ENCODE peak calls at places on chromosomes 4 and X, in four cellular contexts. One of them, this sample, is unnamed.

GRCh38 chrX:119015407-119016242 is 41.2 kb downstream of the LONRF3 start:
- DNase-seq in transverse colon: peak; percentile 32
- DNase-seq in stomach: peak; percentile 43
- DNase-seq in K562: no peak
- DNase-seq in this sample: peak; percentile 80

GRCh38 chrX:134718329-134719317 is 60.4 kb upstream of the PLAC1 start:
- DNase-seq in transverse colon: no peak
- DNase-seq in stomach: peak; percentile 40
- DNase-seq in K562: peak; percentile 47
- DNase-seq in this sample: peak; percentile 77

GRCh38 chr4:98260047-98260578 is 1.1 kb upstream of the RAP1GDS1 start:
- DNase-seq in transverse colon: peak; percentile 59
- DNase-seq in stomach: peak; percentile 56
- DNase-seq in K562: peak; percentile 34
- DNase-seq in this sample: peak; percentile 74

GRCh38 chrX:139932901-139933796 is at the start of gene ATP11C:
- DNase-seq in transverse colon: peak; percentile 88
- DNase-seq in stomach: peak; percentile 81
- DNase-seq in K562: peak; percentile 90
- DNase-seq in this sample: peak; percentile 94

GRCh38 chr4:188986271-188986689 is 847.0 kb downstream of the TRIML1 start:
- DNase-seq in transverse colon: no peak
- DNase-seq in stomach: no peak
- DNase-seq in K562: no peak
- DNase-seq in this sample: no peak

GRCh38 chr4:179307297-179308136 is 1865.3 kb upstream of the AGA start:
- DNase-seq in transverse colon: peak; percentile 16
- DNase-seq in stomach: no peak
- DNase-seq in K562: peak; percentile 10
- DNase-seq in this sample: no peak

GRCh38 chr4:1194028-1194900 is 21.9 kb upstream of the SPON2 start:
- DNase-seq in transverse colon: peak; percentile 58
- DNase-seq in stomach: peak; percentile 40
- DNase-seq in K562: no peak
- DNase-seq in this sample: peak; percentile 94

GRCh38 chr4:26464420-26465095 is 25.7 kb downstream of the CCKAR start:
- DNase-seq in transverse colon: no peak
- DNase-seq in stomach: no peak
- DNase-seq in K562: no peak
- DNase-seq in this sample: no peak

GRCh38 chr4:181959121-181959520 is 284.1 kb upstream of the TENM3 start:
- DNase-seq in transverse colon: no peak
- DNase-seq in stomach: no peak
- DNase-seq in K562: no peak
- DNase-seq in this sample: no peak

GRCh38 chr4:42627887-42628646 is 28.8 kb downstream of the ATP8A1 start:
- DNase-seq in transverse colon: peak; percentile 53
- DNase-seq in stomach: peak; percentile 81
- DNase-seq in K562: no peak
- DNase-seq in this sample: peak; percentile 67

GRCh38 chr4:186137193-186137792 is 32.8 kb downstream of the FAM149A start:
- DNase-seq in transverse colon: no peak
- DNase-seq in stomach: no peak
- DNase-seq in K562: no peak
- DNase-seq in this sample: no peak

GRCh38 chr4:166143227-166143626 is 270.2 kb downstream of the TLL1 start:
- DNase-seq in transverse colon: no peak
- DNase-seq in stomach: no peak
- DNase-seq in K562: no peak
- DNase-seq in this sample: no peak

GRCh38 chr4:145934434-145935047 is 4.1 kb downstream of the ZNF827 start:
- DNase-seq in transverse colon: no peak
- DNase-seq in stomach: no peak
- DNase-seq in K562: no peak
- DNase-seq in this sample: no peak

GRCh38 chr4:157057187-157057586 is 18.8 kb upstream of the GLRB start:
- DNase-seq in transverse colon: no peak
- DNase-seq in stomach: no peak
- DNase-seq in K562: no peak
- DNase-seq in this sample: no peak

GRCh38 chr4:31016322-31017061 is 296.3 kb downstream of the PCDH7 start:
- DNase-seq in transverse colon: no peak
- DNase-seq in stomach: no peak
- DNase-seq in K562: no peak
- DNase-seq in this sample: no peak

GRCh38 chr4:11471613-11472012 is 42.9 kb upstream of the HS3ST1 start:
- DNase-seq in transverse colon: peak; percentile 41
- DNase-seq in stomach: no peak
- DNase-seq in K562: no peak
- DNase-seq in this sample: peak; percentile 68

GRCh38 chrX:30309139-30309571 is at the start of gene NR0B1:
- DNase-seq in transverse colon: no peak
- DNase-seq in stomach: no peak
- DNase-seq in K562: no peak
- DNase-seq in this sample: no peak

GRCh38 chr4:103934178-103934789 is 214.5 kb upstream of the TACR3 start:
- DNase-seq in transverse colon: no peak
- DNase-seq in stomach: no peak
- DNase-seq in K562: peak; percentile 14
- DNase-seq in this sample: no peak

GRCh38 chrX:19152762-19153161 is 30.5 kb upstream of the ADGRG2 start:
- DNase-seq in transverse colon: no peak
- DNase-seq in stomach: no peak
- DNase-seq in K562: no peak
- DNase-seq in this sample: no peak

GRCh38 chrX:26958261-26958660 is 504.9 kb downstream of the PPP4R3C start:
- DNase-seq in transverse colon: no peak
- DNase-seq in stomach: no peak
- DNase-seq in K562: no peak
- DNase-seq in this sample: no peak

GRCh38 chr4:109721033-109721432 is 8.8 kb downstream of the PLA2G12A start:
- DNase-seq in transverse colon: no peak
- DNase-seq in stomach: no peak
- DNase-seq in K562: peak; percentile 78
- DNase-seq in this sample: no peak

GRCh38 chr4:152535903-152536544 is at the start of gene FBXW7:
- DNase-seq in transverse colon: peak; percentile 100
- DNase-seq in stomach: peak; percentile 99
- DNase-seq in K562: peak; percentile 97
- DNase-seq in this sample: peak; percentile 99
- TF ChIP-seq POLR2A in transverse colon: peak; percentile 97
- TF ChIP-seq POLR2A in stomach: no peak
- TF ChIP-seq POLR2A in K562: peak; percentile 93
- TF ChIP-seq POLR2A in this sample: peak; percentile 84

GRCh38 chr4:184380707-184381106 is 93.6 kb downstream of the IRF2 start:
- DNase-seq in transverse colon: no peak
- DNase-seq in stomach: peak; percentile 62
- DNase-seq in K562: no peak
- DNase-seq in this sample: no peak
- TF ChIP-seq POLR2A in transverse colon: no peak
- TF ChIP-seq POLR2A in stomach: no peak
- TF ChIP-seq POLR2A in K562: no peak
- TF ChIP-seq POLR2A in this sample: no peak

GRCh38 chrX:150405576-150405975 is 42.5 kb downstream of the MAMLD1 start:
- DNase-seq in transverse colon: no peak
- DNase-seq in stomach: no peak
- DNase-seq in K562: no peak
- DNase-seq in this sample: no peak
- TF ChIP-seq POLR2A in transverse colon: no peak
- TF ChIP-seq POLR2A in stomach: no peak
- TF ChIP-seq POLR2A in K562: no peak
- TF ChIP-seq POLR2A in this sample: no peak

GRCh38 chrX:23643020-23643419 is 24.3 kb upstream of the PRDX4 start:
- DNase-seq in transverse colon: no peak
- DNase-seq in stomach: no peak
- DNase-seq in K562: no peak
- DNase-seq in this sample: no peak

DNA sequence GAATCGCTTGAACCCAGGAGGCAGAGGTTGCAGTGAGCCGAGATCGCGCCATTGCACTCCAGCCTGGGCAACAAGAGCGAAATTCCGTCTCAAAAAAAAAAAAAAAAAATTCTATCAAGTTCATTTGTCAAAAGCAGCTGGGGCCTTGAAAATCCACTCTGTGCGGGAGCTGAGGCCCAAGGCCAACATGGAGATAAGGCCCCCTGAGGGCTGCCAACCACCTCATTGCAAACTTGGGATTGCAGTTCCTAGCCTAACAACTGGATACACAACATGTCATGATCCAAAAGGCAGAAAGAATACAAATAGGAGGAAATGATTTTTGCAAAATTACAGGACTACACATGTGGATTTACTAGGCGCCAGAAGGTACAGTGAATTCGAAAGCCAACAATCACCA is 22.5 kb upstream of the PRDX4 start:
- DNase-seq in transverse colon: no peak
- DNase-seq in stomach: no peak
- DNase-seq in K562: no peak
- DNase-seq in this sample: no peak
- TF ChIP-seq POLR2A in transverse colon: no peak
- TF ChIP-seq POLR2A in stomach: no peak
- TF ChIP-seq POLR2A in K562: no peak
- TF ChIP-seq POLR2A in this sample: no peak

GRCh38 chrX:54042609-54043010 is 1.7 kb downstream of the PHF8 start:
- DNase-seq in transverse colon: peak; percentile 33
- DNase-seq in stomach: no peak
- DNase-seq in K562: peak; percentile 60
- DNase-seq in this sample: peak; percentile 68

GRCh38 chrX:54044126-54044876 is at the start of gene PHF8:
- DNase-seq in transverse colon: peak; percentile 96
- DNase-seq in stomach: peak; percentile 96
- DNase-seq in K562: peak; percentile 91
- DNase-seq in this sample: peak; percentile 97

GRCh38 chrX:54043084-54043483 is 1.2 kb downstream of the PHF8 start:
- DNase-seq in transverse colon: no peak
- DNase-seq in stomach: no peak
- DNase-seq in K562: no peak
- DNase-seq in this sample: no peak

GRCh38 chrX:54044877-54045328 is 630 bp upstream of the PHF8 start:
- DNase-seq in transverse colon: no peak
- DNase-seq in stomach: no peak
- DNase-seq in K562: no peak
- DNase-seq in this sample: no peak

DNA sequence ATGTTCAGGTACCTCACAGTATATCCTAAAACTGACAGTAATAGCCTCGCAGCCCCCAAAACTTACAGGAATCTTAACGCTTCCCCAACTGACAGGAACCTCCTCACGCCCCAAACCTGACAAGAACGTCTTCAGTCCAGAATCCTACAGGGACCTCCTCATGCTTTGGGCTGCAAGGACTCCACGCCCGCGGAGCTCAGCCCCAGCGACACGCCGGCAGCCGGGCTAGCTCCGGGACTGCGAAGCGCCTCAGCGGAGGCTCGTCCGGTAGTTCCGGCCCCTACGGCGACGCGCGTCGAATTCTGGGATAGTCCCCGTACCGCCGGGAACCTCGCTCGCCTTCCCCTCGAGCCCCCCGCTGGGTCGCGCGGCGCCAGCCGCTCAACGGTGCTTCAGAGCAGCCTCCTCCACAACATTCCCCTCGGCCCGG is 562 bp downstream of the PHF8 start:
- DNase-seq in transverse colon: peak; percentile 49
- DNase-seq in stomach: peak; percentile 34
- DNase-seq in K562: peak; percentile 33
- DNase-seq in this sample: no peak
- TF ChIP-seq POLR2A in transverse colon: peak; percentile 44
- TF ChIP-seq POLR2A in stomach: no peak
- TF ChIP-seq POLR2A in K562: no peak
- TF ChIP-seq POLR2A in this sample: no peak

GRCh38 chr4:77819409-77819835 is 254 bp upstream of the CNOT6L start:
- DNase-seq in transverse colon: no peak
- DNase-seq in stomach: no peak
- DNase-seq in K562: peak; percentile 44
- DNase-seq in this sample: no peak

GRCh38 chr4:77817304-77818076 is 1.7 kb downstream of the CNOT6L start:
- DNase-seq in transverse colon: peak; percentile 38
- DNase-seq in stomach: no peak
- DNase-seq in K562: no peak
- DNase-seq in this sample: no peak

GRCh38 chr4:77819836-77820679 is 890 bp upstream of the CNOT6L start:
- DNase-seq in transverse colon: peak; percentile 96
- DNase-seq in stomach: peak; percentile 95
- DNase-seq in K562: peak; percentile 94
- DNase-seq in this sample: peak; percentile 94

GRCh38 chr4:77818667-77819408 is at the start of gene CNOT6L:
- DNase-seq in transverse colon: peak; percentile 78
- DNase-seq in stomach: peak; percentile 79
- DNase-seq in K562: peak; percentile 61
- DNase-seq in this sample: peak; percentile 87

GRCh38 chr4:77818077-77818666 is 996 bp downstream of the CNOT6L start:
- DNase-seq in transverse colon: peak; percentile 82
- DNase-seq in stomach: peak; percentile 76
- DNase-seq in K562: peak; percentile 78
- DNase-seq in this sample: peak; percentile 88
- TF ChIP-seq POLR2A in transverse colon: peak; percentile 53
- TF ChIP-seq POLR2A in stomach: no peak
- TF ChIP-seq POLR2A in K562: no peak
- TF ChIP-seq POLR2A in this sample: no peak

This sample was measured in sigmoid colon.